ENCODE peak calls at places on chromosomes 3 and 15, in four cellular contexts. F is H1, N is K562, D is HepG2. G is an unnamed sample.

GRCh38 chr3:133966954-133967353 is 62.8 kb downstream of the SLCO2A1 start:
- DNase-seq in F (no peak), N (no peak), D (no peak), G (no peak)

GRCh38 chr3:127836004-127836882 is 13.9 kb upstream of the MGLL start:
- DNase-seq in F (no peak), N (no peak), D (no peak), G (peak; percentile 79)

GRCh38 chr3:152688313-152688712 is 146.6 kb upstream of the P2RY1 start:
- DNase-seq in F (peak; percentile 5), N (no peak), D (no peak), G (no peak)

GRCh38 chr15:50145451-50145872 is 26.4 kb upstream of the ATP8B4 start:
- DNase-seq in F (peak; percentile 7), N (peak; percentile 60), D (peak; percentile 78), G (peak; percentile 16)

GRCh38 chr3:74592359-74592758 is 22.1 kb downstream of the CNTN3 start:
- DNase-seq in F (no peak), N (no peak), D (no peak), G (no peak)

GRCh38 chr3:14624498-14624897 is 27.1 kb upstream of the CCDC174 start:
- DNase-seq in F (no peak), N (no peak), D (no peak), G (no peak)

GRCh38 chr3:144821583-144821982 is 850.0 kb downstream of the DIPK2A start:
- DNase-seq in F (no peak), N (no peak), D (no peak), G (no peak)

GRCh38 chr15:92627014-92627413 is 28.6 kb downstream of the FAM174B start:
- DNase-seq in F (no peak), N (no peak), D (no peak), G (no peak)

GRCh38 chr3:13559751-13560540 is 11.0 kb downstream of the FBLN2 start:
- DNase-seq in F (no peak), N (no peak), D (no peak), G (no peak)

GRCh38 chr3:89533320-89533719 is 425.9 kb downstream of the EPHA3 start:
- DNase-seq in F (no peak), N (no peak), D (no peak), G (no peak)

GRCh38 chr3:106809633-106810460 is 567.4 kb upstream of the CCDC54 start:
- DNase-seq in F (no peak), N (no peak), D (no peak), G (no peak)

GRCh38 chr15:67048281-67049279 is 16.8 kb upstream of the SMAD3 start:
- DNase-seq in F (no peak), N (no peak), D (peak; percentile 97), G (no peak)

GRCh38 chr3:126752303-126753190 is 48.5 kb downstream of the CHCHD6 start:
- DNase-seq in F (peak; percentile 78), N (peak; percentile 68), D (peak; percentile 63), G (peak; percentile 30)

GRCh38 chr15:80906159-80906775 is 83.4 kb downstream of the MESD start:
- DNase-seq in F (no peak), N (no peak), D (peak; percentile 44), G (no peak)

GRCh38 chr3:65173841-65174240 is 486.0 kb upstream of the ADAMTS9 start:
- DNase-seq in F (no peak), N (no peak), D (no peak), G (no peak)

GRCh38 chr15:40054746-40055575 is 16.0 kb upstream of the SRP14 start:
- DNase-seq in F (no peak), N (no peak), D (no peak), G (no peak)

GRCh38 chr3:42149537-42150426 is 58.6 kb downstream of the TRAK1 start:
- DNase-seq in F (no peak), N (no peak), D (no peak), G (no peak)

GRCh38 chr3:87250009-87250408 is 22.9 kb downstream of the CHMP2B start:
- DNase-seq in F (no peak), N (no peak), D (no peak), G (no peak)

GRCh38 chr3:87248831-87249230 is 21.7 kb downstream of the CHMP2B start:
- DNase-seq in F (no peak), N (no peak), D (no peak), G (no peak)

GRCh38 chr3:87247086-87247781 is 20.1 kb downstream of the CHMP2B start:
- DNase-seq in F (no peak), N (no peak), D (no peak), G (no peak)

DNA sequence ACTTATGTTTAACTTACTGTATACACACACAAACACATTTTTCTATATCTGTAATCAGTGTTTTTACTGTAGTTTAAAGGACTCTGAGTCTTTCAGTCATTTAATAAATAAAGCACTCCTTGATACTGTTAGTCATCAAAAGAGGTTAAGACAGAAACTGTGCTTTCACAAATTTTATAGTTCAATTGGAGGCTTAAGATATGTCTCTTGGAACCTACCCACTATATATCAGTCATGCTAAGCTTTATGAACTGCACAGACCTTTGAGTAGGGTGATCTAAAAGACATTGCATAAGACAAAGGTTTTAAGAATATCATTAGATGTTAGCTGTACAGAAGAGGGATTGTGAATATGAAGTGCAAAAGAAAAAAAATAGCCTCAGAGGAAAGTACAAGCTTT is 19.6 kb downstream of the CHMP2B start:
- DNase-seq in F (no peak), N (no peak), D (no peak), G (no peak)
- TF ChIP-seq BRCA1 in F (no peak), N (no peak), D (no peak), G (no peak)

GRCh38 chr3:3353153-3353552 is 173.7 kb upstream of the CRBN start:
- DNase-seq in F (no peak), N (no peak), D (no peak), G (no peak)

GRCh38 chr3:3356836-3357235 is 177.3 kb upstream of the CRBN start:
- DNase-seq in F (no peak), N (no peak), D (no peak), G (no peak)
- TF ChIP-seq BRCA1 in F (no peak), N (no peak), D (no peak), G (no peak)

GRCh38 chr15:51751687-51752683 is 588 bp downstream of the TMOD2 start:
- DNase-seq in F (no peak), N (peak; percentile 53), D (no peak), G (no peak)
- TF ChIP-seq BRCA1 in F (no peak), N (no peak), D (no peak), G (no peak)

DNA sequence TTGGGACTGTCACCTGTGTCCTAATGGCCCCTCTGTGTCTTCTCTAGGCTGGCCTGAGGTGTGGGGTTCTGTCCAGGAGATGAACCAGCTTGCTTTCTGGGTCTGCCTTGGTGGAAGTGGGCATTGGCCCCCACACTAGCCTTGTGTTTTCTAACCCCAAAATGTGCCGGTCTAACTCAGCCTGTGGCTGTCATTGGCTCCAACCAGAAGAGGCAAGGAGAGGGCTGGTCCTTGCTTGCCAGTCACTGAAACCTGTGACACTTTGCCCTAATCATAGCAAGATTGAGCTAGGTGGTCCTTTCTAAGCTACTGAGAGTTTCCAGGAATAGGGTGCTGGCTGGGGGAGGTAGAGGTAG is 2.2 kb downstream of the C15orf39 start:
- DNase-seq in F (no peak), N (no peak), D (no peak), G (no peak)
- TF ChIP-seq BRCA1 in F (no peak), N (no peak), D (no peak), G (no peak)

GRCh38 chr3:38519000-38519399 is 22.9 kb downstream of the EXOG start:
- DNase-seq in F (no peak), N (no peak), D (no peak), G (no peak)

GRCh38 chr3:38524141-38524739 is 28.1 kb downstream of the EXOG start:
- DNase-seq in F (no peak), N (no peak), D (no peak), G (no peak)

GRCh38 chr3:38519651-38520050 is 23.5 kb downstream of the EXOG start:
- DNase-seq in F (no peak), N (peak; percentile 38), D (no peak), G (no peak)

GRCh38 chr3:38522002-38522401 is 25.9 kb downstream of the EXOG start:
- DNase-seq in F (no peak), N (no peak), D (no peak), G (no peak)

DNA sequence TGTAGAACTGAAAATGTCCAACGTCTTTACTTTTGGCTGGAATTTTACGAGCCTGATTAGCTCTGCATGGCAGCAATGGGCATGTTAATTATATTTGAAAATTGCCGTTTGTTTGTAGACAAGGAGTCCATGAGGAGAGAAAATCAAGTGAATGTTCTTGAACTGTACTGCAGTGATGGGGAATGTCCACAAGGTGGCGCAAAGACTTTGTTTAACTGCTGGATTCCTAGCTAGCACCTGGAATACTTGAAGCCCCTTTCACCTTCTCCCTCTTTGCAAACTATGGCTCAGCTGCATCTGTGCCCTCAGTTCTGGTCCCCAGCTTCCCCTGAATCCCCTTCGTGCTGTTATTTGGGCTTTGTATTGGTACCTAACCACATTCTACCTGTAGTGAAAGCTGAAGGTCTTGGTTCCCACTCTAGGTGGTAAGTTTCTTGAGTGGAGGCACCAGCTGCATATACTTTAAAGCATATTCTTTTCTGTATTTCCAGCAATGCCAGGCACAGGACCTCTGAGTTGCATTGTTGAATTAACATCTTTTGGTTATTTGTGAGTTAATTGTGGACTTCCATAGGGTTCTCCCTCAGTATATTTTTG is 25.3 kb downstream of the EXOG start:
- DNase-seq in F (no peak), N (peak; percentile 69), D (peak; percentile 56), G (peak; percentile 27)
- TF ChIP-seq BRCA1 in F (no peak), N (no peak), D (no peak), G (no peak)

DNA sequence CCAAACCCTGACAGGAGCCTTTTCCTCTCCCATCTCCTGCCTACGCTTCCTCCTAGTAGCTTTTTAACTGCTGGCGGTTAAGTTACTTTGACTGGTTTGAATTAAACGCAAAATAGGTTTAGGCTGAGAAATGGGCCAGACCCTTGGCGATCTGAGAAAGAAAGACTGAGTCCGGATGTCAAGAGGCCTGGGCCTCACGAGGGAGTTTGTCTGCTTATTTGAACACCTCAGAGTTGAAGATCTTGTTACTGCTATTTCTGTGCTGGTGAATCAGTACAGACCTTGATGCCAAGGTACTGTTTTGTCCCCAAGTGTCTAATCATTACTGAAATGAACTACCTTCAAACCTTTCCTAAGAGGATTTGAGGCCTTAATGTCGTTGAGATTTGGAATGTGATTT is 769 bp upstream of the FMN1 start:
- DNase-seq in F (no peak), N (no peak), D (no peak), G (no peak)
- TF ChIP-seq BRCA1 in F (no peak), N (no peak), D (no peak), G (no peak)

GRCh38 chr15:52735231-52736089 is 54.7 kb downstream of the ONECUT1 start:
- DNase-seq in F (peak; percentile 25), N (peak; percentile 73), D (peak; percentile 73), G (peak; percentile 64)

GRCh38 chr15:52733696-52734255 is 54.6 kb upstream of the ATOSA start:
- DNase-seq in F (no peak), N (no peak), D (no peak), G (no peak)

GRCh38 chr15:52734329-52734728 is 55.1 kb upstream of the ATOSA start:
- DNase-seq in F (no peak), N (no peak), D (no peak), G (no peak)

GRCh38 chr15:52738311-52738710 is 51.8 kb downstream of the ONECUT1 start:
- DNase-seq in F (no peak), N (no peak), D (no peak), G (no peak)

DNA sequence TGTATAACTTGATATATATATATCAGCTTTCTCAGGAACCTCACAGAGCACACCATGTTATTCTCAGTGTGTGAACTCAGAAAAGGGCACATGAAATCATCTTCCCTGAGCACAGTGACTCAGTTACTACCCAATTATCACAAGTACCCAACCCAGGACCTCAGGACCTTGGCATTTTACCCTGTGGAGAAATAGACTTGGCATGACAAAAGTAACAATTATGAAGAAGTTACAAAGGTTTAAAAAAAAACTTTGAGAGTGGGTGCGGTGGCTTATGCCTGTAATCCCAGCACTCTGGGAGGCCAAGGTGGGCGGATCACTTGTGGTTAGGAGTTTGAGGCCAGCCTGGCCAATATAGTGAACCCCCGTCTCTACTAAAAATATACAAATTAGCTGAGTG is 52.4 kb downstream of the ONECUT1 start:
- DNase-seq in F (no peak), N (no peak), D (no peak), G (no peak)
- TF ChIP-seq BRCA1 in F (no peak), N (no peak), D (no peak), G (no peak)